ENCODE peak calls at places on chromosome 6, in five cellular contexts. B, S, Q, J and N are unnamed samples.

GRCh38 chr6:155872961-155873360 is 417.3 kb upstream of the NOX3 start:
- DNase-seq in J (no peak), Q (no peak), S (no peak), B (no peak), N (no peak)

GRCh38 chr6:125940691-125941090 is 15.9 kb upstream of the HINT3 start:
- DNase-seq in B (no peak), Q (no peak), J (no peak), S (no peak), N (no peak)

GRCh38 chr6:71287926-71288227 is 734 bp upstream of the OGFRL1 start:
- DNase-seq in Q (no peak), J (no peak), B (no peak), S (no peak), N (peak)

GRCh38 chr6:75291331-75291730 is 6.7 kb upstream of the TMEM30A start:
- DNase-seq in B (no peak), J (no peak), S (no peak), Q (no peak), N (no peak)

GRCh38 chr6:166637806-166638458 is 10.9 kb upstream of the RPS6KA2 start:
- DNase-seq in B (no peak), S (peak), Q (no peak), J (no peak), N (no peak)

GRCh38 chr6:157790548-157791160 is 32.4 kb upstream of the SNX9 start:
- DNase-seq in S (no peak), J (no peak), Q (no peak), B (no peak), N (no peak)

GRCh38 chr6:163890100-163890499 is 475.6 kb downstream of the QKI start:
- DNase-seq in B (no peak), Q (no peak), J (no peak), S (no peak), N (no peak)

GRCh38 chr6:45923831-45924391 is 91.7 kb downstream of the CLIC5 start:
- DNase-seq in B (peak), Q (no peak), J (no peak), S (no peak), N (no peak)

GRCh38 chr6:133768656-133769295 is 120.1 kb upstream of the TCF21 start:
- DNase-seq in Q (peak), J (no peak), B (no peak), S (peak), N (no peak)

GRCh38 chr6:121816361-121816760 is 380.9 kb downstream of the GJA1 start:
- DNase-seq in S (no peak), Q (no peak), B (no peak), J (no peak), N (no peak)

GRCh38 chr6:139369568-139370046 is 4.8 kb downstream of the CITED2 start:
- DNase-seq in B (peak), S (no peak), J (peak), Q (no peak), N (peak)

GRCh38 chr6:102327697-102328227 is 934.3 kb downstream of the GRIK2 start:
- DNase-seq in J (no peak), S (no peak), B (no peak), Q (no peak), N (no peak)

GRCh38 chr6:38307730-38308129 is 332.0 kb downstream of the BTBD9 start:
- DNase-seq in B (no peak), Q (no peak), S (no peak), J (no peak), N (no peak)

GRCh38 chr6:37491830-37492208 is 7.9 kb downstream of the CCDC167 start:
- DNase-seq in S (no peak), B (no peak), J (no peak), Q (no peak), N (no peak)

GRCh38 chr6:163705923-163706322 is 291.4 kb downstream of the QKI start:
- DNase-seq in S (no peak), J (no peak), B (no peak), Q (no peak), N (no peak)

GRCh38 chr6:105492706-105493673 is 90.1 kb upstream of the PREP start:
- DNase-seq in B (no peak), S (no peak), Q (no peak), J (no peak), N (no peak)

GRCh38 chr6:170179925-170180324 is 111.0 kb downstream of the DLL1 start:
- DNase-seq in J (no peak), S (no peak), B (no peak), Q (no peak), N (no peak)

GRCh38 chr6:37517411-37517812 is 17.7 kb upstream of the CCDC167 start:
- DNase-seq in J (no peak), Q (no peak), S (no peak), B (no peak), N (peak)

GRCh38 chr6:33249732-33250625 is 21.7 kb downstream of the VPS52 start:
- DNase-seq in Q (peak), S (no peak), B (peak), J (no peak), N (no peak)

GRCh38 chr6:89117285-89118108 is at the start of gene SRSF12:
- DNase-seq in B (peak), Q (peak), S (peak), J (peak), N (peak)

GRCh38 chr6:143018955-143019354 is 41.7 kb upstream of the AIG1 start:
- DNase-seq in Q (no peak), B (no peak), S (no peak), J (no peak), N (no peak)

GRCh38 chr6:74607934-74608333 is 597.9 kb downstream of the COL12A1 start:
- DNase-seq in J (peak), S (no peak), Q (no peak), B (peak), N (no peak)